ENCODE peak calls at places on chromosomes 6 and 20, in ten cellular contexts. L is left ventricle myocardium inferior; P is ascending aorta; R is A549; F is cardiac muscle cell; Y is GM23248; C is CD4-positive, CD25-positive, alpha-beta regulatory T cell; K is pancreas; Z is tibial artery; U is uterus. S is an unnamed sample. For H3K4me1, the result is how much of the 10 kb centered on the place peaks cover.

GRCh38 chr6:160137130-160137988 is 15.7 kb downstream of the SLC22A1 start:
- DNase-seq in L (no peak), P (no peak), R (no peak), F (no peak), Y (no peak), C (no peak), K (no peak), Z (peak), U (no peak), S (no peak)

GRCh38 chr20:58710481-58711265 is 18.1 kb downstream of the NPEPL1 start:
- DNase-seq in L (no peak), P (no peak), R (no peak), F (no peak), Y (no peak), C (no peak), K (peak), Z (peak), U (no peak), S (peak)

GRCh38 chr6:98039443-98039842 is 756.4 kb upstream of the MMS22L start:
- DNase-seq in L (no peak), P (no peak), R (no peak), F (no peak), Y (no peak), C (no peak), K (no peak), Z (no peak), U (no peak), S (no peak)

GRCh38 chr20:38242848-38243449 is 17.6 kb downstream of the KIAA1755 start:
- DNase-seq in L (no peak), P (no peak), R (no peak), F (no peak), Y (no peak), C (no peak), K (no peak), Z (no peak), U (no peak), S (peak)

GRCh38 chr6:37988696-37989095 is 169.2 kb downstream of the ZFAND3 start:
- DNase-seq in L (no peak), P (no peak), R (no peak), F (no peak), Y (peak), C (no peak), K (no peak), Z (no peak), U (no peak), S (no peak)

GRCh38 chr20:15528386-15529111 is 1044.7 kb downstream of the KIF16B start:
- DNase-seq in L (no peak), P (no peak), R (no peak), F (no peak), Y (no peak), C (no peak), K (no peak), Z (no peak), U (no peak), S (no peak)

GRCh38 chr6:40894962-40895799 is 143.8 kb downstream of the UNC5CL start:
- DNase-seq in L (peak), P (no peak), R (peak), F (peak), Y (peak), C (no peak), K (peak), Z (no peak), U (peak), S (no peak)

GRCh38 chr20:50312002-50312681 is 121.5 kb downstream of the CEBPB start:
- DNase-seq in L (no peak), P (no peak), R (no peak), F (no peak), Y (no peak), C (no peak), K (peak), Z (peak), U (no peak), S (no peak)

GRCh38 chr20:51029963-51030930 is 7.3 kb upstream of the KCNG1 start:
- DNase-seq in L (peak), P (no peak), R (no peak), F (peak), Y (peak), C (no peak), K (no peak), Z (no peak), U (peak), S (no peak)

GRCh38 chr6:31597006-31597405 is 4.2 kb upstream of the NCR3 start:
- DNase-seq in L (no peak), P (no peak), R (peak), F (peak), Y (peak), C (no peak), K (no peak), Z (no peak), U (no peak), S (peak)

GRCh38 chr6:3523288-3523670 is 66.4 kb upstream of the SLC22A23 start:
- DNase-seq in L (no peak), P (no peak), R (no peak), F (no peak), Y (peak), C (no peak), K (no peak), Z (no peak), U (no peak), S (no peak)

GRCh38 chr6:34362909-34363713 is 29.4 kb downstream of the NUDT3 start:
- DNase-seq in L (no peak), P (no peak), R (no peak), F (peak), Y (no peak), C (no peak), K (no peak), Z (no peak), U (no peak), S (peak)
- H3K4me1 ChIP-seq in L (half or more), P (under half), R (under half), F (under half), Y (under half), C (under half), K (under half), Z (under half), U (under half), S (under half)

GRCh38 chr6:154247119-154247814 is 109.3 kb downstream of the IPCEF1 start:
- DNase-seq in L (no peak), P (no peak), R (no peak), F (peak), Y (no peak), C (peak), K (no peak), Z (no peak), U (no peak), S (peak)

GRCh38 chr6:154246723-154247118 is 109.9 kb downstream of the IPCEF1 start:
- DNase-seq in L (no peak), P (no peak), R (no peak), F (no peak), Y (no peak), C (no peak), K (no peak), Z (no peak), U (no peak), S (no peak)

GRCh38 chr6:154243793-154244768 is 112.5 kb downstream of the IPCEF1 start:
- DNase-seq in L (no peak), P (no peak), R (no peak), F (peak), Y (no peak), C (no peak), K (no peak), Z (no peak), U (no peak), S (no peak)

GRCh38 chr6:154242617-154243357 is 113.8 kb downstream of the IPCEF1 start:
- DNase-seq in L (no peak), P (no peak), R (no peak), F (no peak), Y (no peak), C (no peak), K (no peak), Z (no peak), U (no peak), S (no peak)

DNA sequence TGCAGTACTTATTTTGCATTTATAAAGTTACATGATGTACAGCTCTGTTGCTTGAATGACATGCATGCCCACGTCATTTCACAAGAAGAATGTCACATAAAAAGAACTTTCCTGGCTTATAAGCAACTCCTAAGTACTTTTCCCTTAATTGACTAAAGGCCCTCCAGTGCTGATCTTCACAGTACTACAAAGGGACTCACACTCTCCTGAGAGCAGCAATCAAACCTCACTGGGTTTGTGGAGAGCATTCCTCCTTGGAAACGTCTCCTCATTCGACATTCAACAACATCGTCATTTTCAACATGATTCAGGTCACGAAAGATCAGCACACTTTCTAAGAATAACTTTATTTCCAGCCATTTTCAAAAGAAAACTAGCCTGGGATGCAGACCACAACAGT is 111.1 kb downstream of the IPCEF1 start:
- DNase-seq in L (no peak), P (no peak), R (no peak), F (no peak), Y (no peak), C (no peak), K (no peak), Z (no peak), U (no peak), S (no peak)
- H3K4me3 ChIP-seq in L (no peak), P (no peak), R (no peak), F (no peak), Y (no peak), C (peak), K (no peak), Z (no peak), U (no peak), S (no peak)

GRCh38 chr6:54288476-54288875 is 19.8 kb upstream of the TINAG start:
- DNase-seq in L (no peak), P (no peak), R (no peak), F (no peak), Y (no peak), C (no peak), K (no peak), Z (no peak), U (no peak), S (no peak)
- H3K4me1 ChIP-seq in L (under half), P (under half), R (under half), F (under half), Y (half or more), C (under half), K (under half), Z (under half), U (under half), S (under half)

DNA sequence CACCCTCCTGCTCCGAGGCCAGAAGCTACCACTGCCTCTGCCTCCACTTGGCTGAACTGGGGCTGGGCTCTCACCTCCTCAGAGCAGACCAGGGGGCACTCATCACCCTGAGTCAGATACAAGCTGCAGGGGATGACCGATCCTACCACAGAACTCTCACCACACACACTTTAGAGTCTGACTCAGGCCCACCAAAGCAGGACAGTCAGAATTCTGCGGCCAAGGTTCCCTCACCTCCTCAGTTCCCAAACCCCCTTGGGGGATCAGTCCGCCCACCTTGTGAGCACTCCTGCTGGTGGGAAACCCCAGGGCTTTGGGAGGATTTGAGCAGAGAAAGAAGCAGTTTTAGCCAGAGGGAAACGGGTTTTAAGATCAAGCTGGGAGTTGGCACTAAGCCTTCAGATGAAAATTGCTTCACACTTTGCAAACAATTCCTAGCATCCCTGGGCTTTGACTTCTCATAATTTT is 587.8 kb upstream of the JAG1 start:
- DNase-seq in L (no peak), P (no peak), R (no peak), F (no peak), Y (peak), C (no peak), K (no peak), Z (no peak), U (no peak), S (no peak)
- H3K4me3 ChIP-seq in L (no peak), P (no peak), R (no peak), F (no peak), Y (no peak), C (no peak), K (no peak), Z (no peak), U (no peak), S (no peak)

GRCh38 chr6:107869871-107870270 is 45.8 kb upstream of the SCML4 start:
- DNase-seq in L (no peak), P (no peak), R (no peak), F (no peak), Y (no peak), C (no peak), K (no peak), Z (no peak), U (no peak), S (no peak)
- H3K4me1 ChIP-seq in L (under half), P (under half), R (under half), F (under half), Y (under half), C (under half), K (under half), Z (under half), U (under half), S (under half)

DNA sequence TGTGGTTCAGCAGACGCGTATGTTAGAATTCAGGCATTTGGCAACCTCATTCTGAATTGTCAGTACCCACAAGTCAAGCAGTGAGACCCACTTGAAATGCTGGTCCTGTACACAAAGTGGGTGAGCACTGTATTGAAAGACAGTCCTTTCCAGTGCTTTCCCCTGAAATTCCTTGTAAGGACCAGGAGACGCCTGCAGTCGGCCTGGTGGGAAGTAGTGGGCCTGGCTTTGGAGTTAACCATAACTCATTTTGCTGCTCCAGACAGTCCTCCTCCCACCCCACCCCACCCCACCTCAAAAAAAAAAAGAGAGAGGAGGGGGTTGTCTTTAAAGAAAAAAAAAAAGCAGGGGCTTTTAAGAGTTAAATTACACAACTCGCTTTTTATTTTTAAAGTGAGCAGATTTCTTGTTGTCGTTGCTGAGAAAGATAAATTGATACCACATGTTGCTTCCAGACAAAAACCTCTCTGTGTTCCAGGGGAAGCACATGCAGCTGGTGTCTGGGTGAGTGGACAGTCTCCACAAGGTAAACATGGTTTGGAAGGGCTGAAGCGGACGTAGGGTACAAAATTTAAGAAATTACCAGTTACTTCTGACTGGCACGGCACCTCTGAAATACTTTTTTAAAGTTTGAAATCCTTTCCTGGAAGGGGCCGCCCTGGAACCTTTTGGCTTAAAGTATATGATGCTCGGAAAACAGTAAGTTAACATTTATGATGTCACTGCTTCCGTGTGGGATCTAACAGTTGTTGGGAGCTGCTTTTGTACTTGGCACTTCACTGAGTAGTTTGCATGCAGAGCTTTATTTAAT is 95.3 kb downstream of the FOXO3 start:
- DNase-seq in L (no peak), P (no peak), R (no peak), F (no peak), Y (peak), C (no peak), K (no peak), Z (no peak), U (peak), S (no peak)
- H3K4me3 ChIP-seq in L (peak), P (peak), R (no peak), F (no peak), Y (peak), C (no peak), K (no peak), Z (peak), U (peak), S (no peak)

GRCh38 chr6:44041461-44042260 is 85.6 kb downstream of the MRPL14 start:
- DNase-seq in L (no peak), P (no peak), R (peak), F (no peak), Y (peak), C (no peak), K (peak), Z (no peak), U (peak), S (peak)
- H3K4me1 ChIP-seq in L (under half), P (under half), R (half or more), F (under half), Y (under half), C (under half), K (under half), Z (under half), U (under half), S (under half)

GRCh38 chr20:31822421-31823330 is 3.5 kb downstream of the MYLK2 start:
- DNase-seq in L (peak), P (peak), R (peak), F (peak), Y (peak), C (peak), K (peak), Z (peak), U (peak), S (peak)

GRCh38 chr20:31821427-31821826 is 2.3 kb downstream of the MYLK2 start:
- DNase-seq in L (no peak), P (no peak), R (no peak), F (no peak), Y (no peak), C (no peak), K (no peak), Z (peak), U (no peak), S (no peak)

GRCh38 chr20:31824554-31825313 is 5.6 kb downstream of the MYLK2 start:
- DNase-seq in L (no peak), P (no peak), R (no peak), F (no peak), Y (no peak), C (no peak), K (no peak), Z (no peak), U (no peak), S (no peak)

GRCh38 chr20:31824125-31824485 is 4.9 kb downstream of the MYLK2 start:
- DNase-seq in L (no peak), P (no peak), R (no peak), F (no peak), Y (no peak), C (no peak), K (no peak), Z (no peak), U (no peak), S (no peak)

GRCh38 chr20:31823360-31824124 is 4.4 kb downstream of the MYLK2 start:
- DNase-seq in L (no peak), P (no peak), R (no peak), F (no peak), Y (peak), C (no peak), K (no peak), Z (no peak), U (no peak), S (no peak)
- H3K4me3 ChIP-seq in L (no peak), P (no peak), R (no peak), F (no peak), Y (no peak), C (no peak), K (no peak), Z (no peak), U (no peak), S (no peak)

GRCh38 chr6:45488884-45489283 is 111.2 kb upstream of the SUPT3H start:
- DNase-seq in L (no peak), P (no peak), R (no peak), F (no peak), Y (no peak), C (no peak), K (no peak), Z (no peak), U (no peak), S (peak)

GRCh38 chr6:45483501-45483900 is 105.8 kb upstream of the SUPT3H start:
- DNase-seq in L (no peak), P (no peak), R (no peak), F (no peak), Y (peak), C (no peak), K (no peak), Z (no peak), U (no peak), S (no peak)

GRCh38 chr6:45487645-45488044 is 109.9 kb upstream of the SUPT3H start:
- DNase-seq in L (no peak), P (no peak), R (no peak), F (no peak), Y (no peak), C (no peak), K (no peak), Z (no peak), U (no peak), S (no peak)

GRCh38 chr6:45488269-45488668 is 110.5 kb upstream of the SUPT3H start:
- DNase-seq in L (no peak), P (no peak), R (no peak), F (no peak), Y (no peak), C (no peak), K (no peak), Z (no peak), U (no peak), S (no peak)

GRCh38 chr6:45486739-45487138 is 109.0 kb upstream of the SUPT3H start:
- DNase-seq in L (no peak), P (no peak), R (no peak), F (no peak), Y (no peak), C (no peak), K (no peak), Z (no peak), U (no peak), S (no peak)
- H3K4me1 ChIP-seq in L (under half), P (under half), R (under half), F (under half), Y (under half), C (under half), K (under half), Z (under half), U (under half), S (under half)

S was measured in DND-41.